ENCODE peak calls at places on chromosome 5, in four cellular contexts. V is omental fat pad, L is ovary, P is neural crest cell. O is an unnamed sample.

GRCh38 chr5:135371738-135372232 is 27.2 kb downstream of the MACROH2A1 start:
- DNase-seq in V (no peak), L (no peak), P (no peak), O (no peak)

GRCh38 chr5:74212336-74212735 is 428.2 kb downstream of the ENC1 start:
- DNase-seq in V (no peak), L (no peak), P (no peak), O (no peak)

GRCh38 chr5:175709276-175709781 is 51.5 kb downstream of the HRH2 start:
- DNase-seq in V (no peak), L (no peak), P (no peak), O (no peak)

GRCh38 chr5:77262685-77263084 is 52.2 kb downstream of the PDE8B start:
- DNase-seq in V (no peak), L (no peak), P (no peak), O (no peak)

GRCh38 chr5:55597014-55597981 is 62.5 kb upstream of the PLPP1 start:
- DNase-seq in V (no peak), L (peak; percentile 34), P (no peak), O (no peak)

GRCh38 chr5:89573336-89573735 is 690.4 kb upstream of the MEF2C start:
- DNase-seq in V (no peak), L (no peak), P (no peak), O (no peak)

GRCh38 chr5:135442387-135443256 is 4.5 kb downstream of the DCANP1 start:
- DNase-seq in V (no peak), L (no peak), P (no peak), O (no peak)

GRCh38 chr5:150411245-150411979 is 1.3 kb downstream of the CD74 start:
- DNase-seq in V (no peak), L (peak; percentile 42), P (no peak), O (peak; percentile 68)

GRCh38 chr5:179461576-179461975 is 88.8 kb upstream of the RUFY1 start:
- DNase-seq in V (no peak), L (no peak), P (no peak), O (no peak)

GRCh38 chr5:759781-760362 is 24.7 kb downstream of the ZDHHC11B start:
- DNase-seq in V (peak; percentile 24), L (no peak), P (no peak), O (no peak)

GRCh38 chr5:28945859-28946258 is 1907.5 kb upstream of the CDH9 start:
- DNase-seq in V (no peak), L (no peak), P (no peak), O (no peak)

GRCh38 chr5:32589431-32589830 is 4.1 kb downstream of the SUB1 start:
- DNase-seq in V (no peak), L (no peak), P (no peak), O (no peak)

GRCh38 chr5:3287516-3287915 is 308.1 kb upstream of the IRX1 start:
- DNase-seq in V (no peak), L (no peak), P (no peak), O (no peak)

GRCh38 chr5:16736158-16736994 is 119.6 kb upstream of the RETREG1 start:
- DNase-seq in V (no peak), L (no peak), P (peak; percentile 46), O (no peak)

GRCh38 chr5:168151041-168151440 is 140.4 kb upstream of the WWC1 start:
- DNase-seq in V (no peak), L (no peak), P (no peak), O (no peak)

GRCh38 chr5:80068775-80069174 is 33.6 kb downstream of the THBS4 start:
- DNase-seq in V (no peak), L (no peak), P (no peak), O (no peak)

GRCh38 chr5:622946-623522 is 10.9 kb downstream of the CEP72 start:
- DNase-seq in V (peak; percentile 9), L (no peak), P (no peak), O (no peak)

GRCh38 chr5:78300464-78301045 is 6.1 kb upstream of the AP3B1 start:
- DNase-seq in V (no peak), L (no peak), P (no peak), O (no peak)
- TF ChIP-seq CTCF in V (no peak), L (no peak), P (peak; percentile 21), O (no peak)

GRCh38 chr5:110045153-110045552 is 355.4 kb downstream of the MAN2A1 start:
- DNase-seq in V (no peak), L (no peak), P (no peak), O (no peak)

GRCh38 chr5:110043025-110043424 is 353.3 kb downstream of the MAN2A1 start:
- DNase-seq in V (no peak), L (no peak), P (no peak), O (no peak)

GRCh38 chr5:110038297-110038997 is 348.7 kb downstream of the MAN2A1 start:
- DNase-seq in V (no peak), L (no peak), P (no peak), O (no peak)

GRCh38 chr5:110040178-110040577 is 350.5 kb downstream of the MAN2A1 start:
- DNase-seq in V (no peak), L (no peak), P (no peak), O (no peak)
- TF ChIP-seq CTCF in V (no peak), L (no peak), P (peak; percentile 24), O (no peak)

DNA sequence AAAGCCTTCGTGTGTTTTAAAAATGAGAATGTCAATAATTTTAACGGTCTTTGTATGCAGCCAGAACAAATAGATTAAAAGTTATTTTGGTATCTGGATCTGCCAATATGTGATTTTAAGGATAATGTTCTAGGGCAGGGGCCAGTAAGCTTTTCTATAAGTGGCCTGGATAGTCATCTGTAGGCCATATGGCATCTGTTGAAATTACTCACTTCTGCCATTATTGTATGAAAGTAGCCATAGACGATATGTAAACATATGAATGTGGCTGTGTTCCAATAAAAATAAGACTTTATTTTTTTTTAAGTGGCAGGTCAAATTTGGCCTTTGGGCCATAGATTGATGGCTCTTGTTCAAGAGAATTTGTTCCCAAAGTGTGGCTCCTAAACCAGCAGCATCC is 56.1 kb downstream of the C6 start:
- DNase-seq in V (no peak), L (no peak), P (no peak), O (no peak)
- TF ChIP-seq CTCF in V (no peak), L (no peak), P (no peak), O (no peak)

GRCh38 chr5:38483788-38484398 is 72.6 kb downstream of the LIFR start:
- DNase-seq in V (no peak), L (no peak), P (no peak), O (no peak)
- TF ChIP-seq CTCF in V (no peak), L (no peak), P (no peak), O (no peak)

DNA sequence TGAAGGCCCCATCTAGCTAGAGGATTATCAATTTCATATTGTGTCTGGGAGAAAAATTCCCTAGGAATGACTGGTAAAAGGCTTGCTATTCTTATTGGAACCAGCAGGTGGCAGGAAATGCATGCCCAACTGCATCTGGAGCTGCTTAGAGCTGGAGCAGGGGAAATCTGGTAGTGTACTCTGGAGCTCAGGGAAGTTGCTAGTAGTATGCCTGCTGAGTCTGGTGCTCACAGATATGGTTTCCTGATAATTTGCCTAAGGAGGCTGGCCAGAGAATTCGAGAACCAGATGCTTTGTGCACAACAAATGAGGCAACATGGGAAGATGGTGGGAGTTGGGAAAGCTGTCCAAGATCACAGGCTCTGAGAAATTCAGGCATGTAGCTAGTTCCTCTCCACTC is 53.7 kb downstream of the G3BP1 start:
- DNase-seq in V (no peak), L (peak; percentile 59), P (peak; percentile 66), O (no peak)
- TF ChIP-seq CTCF in V (no peak), L (peak; percentile 53), P (peak; percentile 96), O (peak; percentile 75)

GRCh38 chr5:4866817-4867216 is 273.3 kb upstream of the ADAMTS16 start:
- DNase-seq in V (no peak), L (no peak), P (no peak), O (no peak)

GRCh38 chr5:4866131-4866659 is 273.9 kb upstream of the ADAMTS16 start:
- DNase-seq in V (no peak), L (no peak), P (no peak), O (no peak)

GRCh38 chr5:4873656-4874055 is 266.5 kb upstream of the ADAMTS16 start:
- DNase-seq in V (no peak), L (no peak), P (no peak), O (no peak)

GRCh38 chr5:4862500-4862899 is 277.6 kb upstream of the ADAMTS16 start:
- DNase-seq in V (no peak), L (no peak), P (no peak), O (no peak)

GRCh38 chr5:4868140-4868735 is 271.9 kb upstream of the ADAMTS16 start:
- DNase-seq in V (peak; percentile 85), L (peak; percentile 83), P (peak; percentile 80), O (no peak)
- TF ChIP-seq CTCF in V (no peak), L (peak; percentile 61), P (peak; percentile 92), O (peak; percentile 29)

GRCh38 chr5:122978644-122979297 is 57.8 kb downstream of the PPIC start:
- DNase-seq in V (no peak), L (no peak), P (no peak), O (no peak)
- TF ChIP-seq CTCF in V (no peak), L (no peak), P (no peak), O (no peak)

GRCh38 chr5:177489119-177489716 is 8.2 kb downstream of the PDLIM7 start:
- DNase-seq in V (no peak), L (no peak), P (no peak), O (no peak)
- TF ChIP-seq CTCF in V (no peak), L (no peak), P (no peak), O (no peak)

DNA sequence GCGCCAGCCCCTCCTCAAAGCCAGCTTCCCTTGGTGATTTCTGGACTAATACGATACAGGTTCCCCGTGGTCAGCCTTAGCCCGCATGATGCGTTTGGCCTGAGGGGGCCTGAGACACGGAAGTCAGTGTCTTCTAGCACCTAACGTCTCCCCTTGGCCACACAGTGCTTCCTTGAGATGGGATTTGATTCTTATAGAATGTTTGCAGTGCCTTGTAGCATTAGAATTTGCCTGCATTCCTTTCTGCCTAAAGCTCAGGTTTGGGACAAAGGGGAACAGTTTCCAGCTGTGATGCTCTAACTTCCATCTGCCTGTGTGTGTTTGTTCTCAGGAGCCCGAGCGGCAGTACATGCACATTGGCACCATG is 34.4 kb downstream of the CFAP90 start:
- DNase-seq in V (no peak), L (no peak), P (no peak), O (no peak)
- TF ChIP-seq CTCF in V (no peak), L (no peak), P (peak; percentile 22), O (peak; percentile 17)

DNA sequence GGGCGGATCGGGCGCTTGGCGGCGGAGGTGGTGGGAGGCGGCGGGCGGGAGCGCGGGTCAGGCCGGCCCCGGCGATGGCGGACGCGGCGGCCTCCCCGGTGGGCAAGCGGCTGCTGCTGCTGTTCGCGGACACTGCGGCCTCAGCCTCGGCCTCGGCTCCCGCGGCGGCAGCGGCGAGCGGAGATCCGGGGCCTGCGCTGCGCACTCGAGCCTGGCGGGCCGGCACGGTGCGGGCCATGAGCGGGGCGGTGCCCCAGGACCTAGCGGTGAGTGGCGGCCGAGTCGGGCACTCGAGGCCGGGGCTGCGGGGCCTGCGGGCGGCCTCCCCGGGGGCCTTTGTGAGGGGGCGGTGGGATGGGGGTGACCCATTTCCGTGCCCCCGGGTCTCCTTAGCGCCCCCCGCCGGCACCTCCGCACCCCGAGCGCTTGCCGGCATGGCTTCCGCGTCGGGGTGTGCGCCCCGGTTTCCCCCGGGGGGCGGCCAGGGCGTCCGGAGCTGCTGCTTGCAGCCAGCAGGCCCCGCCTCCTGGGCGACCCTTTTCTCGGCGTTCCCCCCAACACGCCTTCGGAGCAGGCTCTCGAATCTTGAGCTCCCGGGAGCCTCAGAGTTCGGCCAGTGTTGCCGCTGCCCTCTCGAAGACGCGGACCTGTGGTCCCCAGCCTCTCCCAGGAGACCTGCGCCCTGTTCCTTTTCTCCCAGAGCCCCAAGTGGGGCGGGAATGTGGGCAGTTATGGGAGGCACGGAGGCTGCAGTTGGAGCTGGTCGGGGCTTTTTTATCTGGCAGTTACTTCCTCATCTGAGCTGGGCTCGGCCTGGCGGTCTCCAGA is 451 bp downstream of the KDM3B start:
- DNase-seq in V (no peak), L (peak; percentile 63), P (peak; percentile 40), O (peak; percentile 73)
- TF ChIP-seq CTCF in V (no peak), L (no peak), P (peak; percentile 15), O (peak; percentile 69)